ENCODE peak calls at places on chromosomes 7 and 10, in seven cellular contexts. One of them, this sample, is unnamed. For H3K4me1, the result is how much of the 10 kb centered on the place peaks cover.

GRCh38 chr7:151301471-151302462 is 39.8 kb upstream of the NUB1 start:
- DNase-seq in upper lobe of left lung: no peak
- DNase-seq in tibial nerve: no peak
- DNase-seq in vagina: peak
- DNase-seq in HepG2: no peak
- DNase-seq in transverse colon: no peak
- DNase-seq in spleen: no peak
- DNase-seq in this sample: peak

GRCh38 chr10:78419481-78420265 is 386.0 kb downstream of the RPS24 start:
- DNase-seq in upper lobe of left lung: peak
- DNase-seq in spleen: no peak
- DNase-seq in HepG2: no peak
- DNase-seq in vagina: no peak
- DNase-seq in tibial nerve: no peak
- DNase-seq in transverse colon: no peak
- DNase-seq in this sample: no peak

GRCh38 chr7:360454-361100 is 70.6 kb downstream of the FOXL3 start:
- DNase-seq in tibial nerve: no peak
- DNase-seq in transverse colon: no peak
- DNase-seq in upper lobe of left lung: no peak
- DNase-seq in HepG2: no peak
- DNase-seq in vagina: no peak
- DNase-seq in spleen: peak
- DNase-seq in this sample: no peak

GRCh38 chr7:46210467-46210866 is 289.4 kb upstream of the IGFBP3 start:
- DNase-seq in upper lobe of left lung: no peak
- DNase-seq in HepG2: no peak
- DNase-seq in spleen: no peak
- DNase-seq in tibial nerve: no peak
- DNase-seq in transverse colon: no peak
- DNase-seq in vagina: peak
- DNase-seq in this sample: no peak

GRCh38 chr10:104028823-104029527 is 56.7 kb downstream of the COL17A1 start:
- DNase-seq in upper lobe of left lung: no peak
- DNase-seq in transverse colon: no peak
- DNase-seq in vagina: no peak
- DNase-seq in HepG2: no peak
- DNase-seq in tibial nerve: no peak
- DNase-seq in spleen: no peak
- DNase-seq in this sample: no peak

GRCh38 chr7:129951076-129952011 is 1.4 kb downstream of the UBE2H start:
- DNase-seq in spleen: no peak
- DNase-seq in HepG2: no peak
- DNase-seq in tibial nerve: peak
- DNase-seq in transverse colon: peak
- DNase-seq in vagina: no peak
- DNase-seq in upper lobe of left lung: peak
- DNase-seq in this sample: peak

GRCh38 chr10:13731799-13732198 is 145.0 kb downstream of the PRPF18 start:
- DNase-seq in upper lobe of left lung: no peak
- DNase-seq in HepG2: no peak
- DNase-seq in vagina: no peak
- DNase-seq in spleen: no peak
- DNase-seq in tibial nerve: no peak
- DNase-seq in transverse colon: no peak
- DNase-seq in this sample: peak

GRCh38 chr7:125670926-125671572 is 741.4 kb upstream of the POT1 start:
- DNase-seq in upper lobe of left lung: no peak
- DNase-seq in spleen: no peak
- DNase-seq in vagina: no peak
- DNase-seq in transverse colon: no peak
- DNase-seq in tibial nerve: no peak
- DNase-seq in HepG2: peak
- DNase-seq in this sample: no peak

GRCh38 chr10:98916751-98917150 is 318.9 kb downstream of the HPSE2 start:
- DNase-seq in transverse colon: no peak
- DNase-seq in HepG2: no peak
- DNase-seq in spleen: no peak
- DNase-seq in upper lobe of left lung: no peak
- DNase-seq in tibial nerve: no peak
- DNase-seq in vagina: no peak
- DNase-seq in this sample: no peak

GRCh38 chr7:116509982-116510579 is 10.5 kb downstream of the CAV2 start:
- DNase-seq in HepG2: no peak
- DNase-seq in vagina: no peak
- DNase-seq in transverse colon: no peak
- DNase-seq in upper lobe of left lung: no peak
- DNase-seq in tibial nerve: no peak
- DNase-seq in spleen: no peak
- DNase-seq in this sample: no peak

GRCh38 chr7:116510795-116511194 is 11.3 kb downstream of the CAV2 start:
- DNase-seq in tibial nerve: no peak
- DNase-seq in spleen: no peak
- DNase-seq in HepG2: no peak
- DNase-seq in vagina: no peak
- DNase-seq in transverse colon: no peak
- DNase-seq in upper lobe of left lung: no peak
- DNase-seq in this sample: no peak

GRCh38 chr7:116512524-116513188 is 12.2 kb upstream of the CAV1 start:
- DNase-seq in HepG2: no peak
- DNase-seq in upper lobe of left lung: no peak
- DNase-seq in tibial nerve: no peak
- DNase-seq in spleen: no peak
- DNase-seq in transverse colon: no peak
- DNase-seq in vagina: no peak
- DNase-seq in this sample: no peak

GRCh38 chr7:116515584-116515983 is 9.3 kb upstream of the CAV1 start:
- DNase-seq in vagina: no peak
- DNase-seq in tibial nerve: no peak
- DNase-seq in spleen: no peak
- DNase-seq in upper lobe of left lung: no peak
- DNase-seq in HepG2: no peak
- DNase-seq in transverse colon: no peak
- DNase-seq in this sample: no peak

DNA sequence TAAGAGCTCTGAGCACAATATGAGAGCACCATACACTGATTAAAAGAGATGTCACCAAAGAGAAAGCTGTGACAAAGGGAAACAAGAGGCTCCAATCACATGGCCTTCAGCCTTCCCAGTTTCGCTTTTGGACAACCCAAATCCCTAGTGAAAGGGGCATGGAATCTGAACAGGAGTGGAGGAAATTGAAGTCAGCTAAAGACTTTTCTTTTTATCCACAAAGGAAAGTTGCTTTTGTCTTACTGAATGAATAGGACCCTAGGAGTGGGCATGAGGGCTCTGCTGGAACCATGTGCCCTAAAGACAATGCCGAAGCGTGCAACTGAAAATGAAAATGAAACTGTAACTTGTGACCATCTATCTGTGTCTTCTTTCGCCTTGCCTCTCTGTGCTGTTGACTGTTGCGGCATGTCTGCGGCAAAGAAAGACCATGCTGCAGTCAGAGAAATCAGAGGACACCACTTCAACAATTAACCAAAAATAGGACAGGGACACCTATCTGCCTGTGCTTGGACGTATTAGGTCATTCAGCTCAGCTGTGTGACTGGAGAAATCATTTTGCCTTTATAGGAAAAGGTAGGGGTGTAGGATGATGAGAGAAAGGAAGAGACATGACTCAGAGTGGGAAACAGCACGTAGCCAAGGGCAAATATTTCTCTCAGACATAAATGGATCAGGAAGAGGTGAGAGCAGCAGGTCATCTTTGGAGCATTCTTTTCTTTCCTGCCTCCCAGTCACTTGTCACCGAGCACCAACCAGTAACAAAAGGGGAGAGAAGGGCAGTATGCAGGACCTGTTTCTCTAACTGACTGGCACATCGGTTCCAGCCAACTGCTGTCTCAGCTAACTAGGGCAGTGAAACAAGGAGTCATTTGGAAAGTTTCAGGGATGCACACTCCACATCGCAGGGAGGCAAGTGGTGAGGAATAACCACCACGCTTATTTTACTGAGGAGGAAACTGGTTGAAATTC is 12.3 kb downstream of the CAV2 start:
- DNase-seq in HepG2: peak
- DNase-seq in spleen: no peak
- DNase-seq in vagina: no peak
- DNase-seq in upper lobe of left lung: no peak
- DNase-seq in tibial nerve: no peak
- DNase-seq in transverse colon: no peak
- DNase-seq in this sample: peak
- TF ChIP-seq POLR2A in HepG2: no peak
- TF ChIP-seq POLR2A in spleen: no peak
- TF ChIP-seq POLR2A in vagina: no peak
- TF ChIP-seq POLR2A in upper lobe of left lung: no peak
- TF ChIP-seq POLR2A in tibial nerve: no peak
- TF ChIP-seq POLR2A in transverse colon: no peak
- TF ChIP-seq POLR2A in this sample: no peak

GRCh38 chr7:47330026-47330425 is 251.9 kb downstream of the TNS3 start:
- DNase-seq in upper lobe of left lung: no peak
- DNase-seq in spleen: no peak
- DNase-seq in vagina: no peak
- DNase-seq in HepG2: no peak
- DNase-seq in transverse colon: no peak
- DNase-seq in tibial nerve: no peak
- DNase-seq in this sample: no peak
- H3K4me1 ChIP-seq in upper lobe of left lung: half or more
- H3K4me1 ChIP-seq in spleen: under half
- H3K4me1 ChIP-seq in vagina: half or more
- H3K4me1 ChIP-seq in HepG2: under half
- H3K4me1 ChIP-seq in transverse colon: under half
- H3K4me1 ChIP-seq in tibial nerve: half or more
- H3K4me1 ChIP-seq in this sample: under half

GRCh38 chr10:96700477-96701099 is 19.7 kb downstream of the PIK3AP1 start:
- DNase-seq in spleen: peak
- DNase-seq in HepG2: no peak
- DNase-seq in tibial nerve: no peak
- DNase-seq in upper lobe of left lung: peak
- DNase-seq in vagina: no peak
- DNase-seq in transverse colon: peak
- DNase-seq in this sample: no peak

GRCh38 chr10:96706331-96706853 is 13.9 kb downstream of the PIK3AP1 start:
- DNase-seq in vagina: no peak
- DNase-seq in spleen: no peak
- DNase-seq in transverse colon: no peak
- DNase-seq in upper lobe of left lung: no peak
- DNase-seq in HepG2: no peak
- DNase-seq in tibial nerve: no peak
- DNase-seq in this sample: no peak

GRCh38 chr10:96701265-96701664 is 19.0 kb downstream of the PIK3AP1 start:
- DNase-seq in HepG2: no peak
- DNase-seq in transverse colon: no peak
- DNase-seq in vagina: no peak
- DNase-seq in tibial nerve: no peak
- DNase-seq in spleen: no peak
- DNase-seq in upper lobe of left lung: no peak
- DNase-seq in this sample: no peak

GRCh38 chr10:96705134-96705533 is 15.2 kb downstream of the PIK3AP1 start:
- DNase-seq in HepG2: no peak
- DNase-seq in spleen: no peak
- DNase-seq in upper lobe of left lung: no peak
- DNase-seq in transverse colon: no peak
- DNase-seq in vagina: no peak
- DNase-seq in tibial nerve: no peak
- DNase-seq in this sample: no peak

GRCh38 chr10:96703358-96703757 is 17.0 kb downstream of the PIK3AP1 start:
- DNase-seq in tibial nerve: no peak
- DNase-seq in HepG2: no peak
- DNase-seq in transverse colon: no peak
- DNase-seq in spleen: no peak
- DNase-seq in upper lobe of left lung: no peak
- DNase-seq in vagina: no peak
- DNase-seq in this sample: no peak
- H3K27ac ChIP-seq in tibial nerve: no peak
- H3K27ac ChIP-seq in HepG2: no peak
- H3K27ac ChIP-seq in transverse colon: no peak
- H3K27ac ChIP-seq in spleen: no peak
- H3K27ac ChIP-seq in upper lobe of left lung: no peak
- H3K27ac ChIP-seq in vagina: no peak
- H3K27ac ChIP-seq in this sample: no peak

GRCh38 chr10:11243425-11244222 is 226.0 kb downstream of the CELF2 start:
- DNase-seq in transverse colon: no peak
- DNase-seq in tibial nerve: no peak
- DNase-seq in HepG2: no peak
- DNase-seq in vagina: no peak
- DNase-seq in upper lobe of left lung: no peak
- DNase-seq in spleen: no peak
- DNase-seq in this sample: no peak

GRCh38 chr10:11245095-11245479 is 227.4 kb downstream of the CELF2 start:
- DNase-seq in HepG2: no peak
- DNase-seq in transverse colon: no peak
- DNase-seq in vagina: no peak
- DNase-seq in tibial nerve: no peak
- DNase-seq in spleen: no peak
- DNase-seq in upper lobe of left lung: no peak
- DNase-seq in this sample: no peak

GRCh38 chr10:11245981-11246590 is 228.4 kb downstream of the CELF2 start:
- DNase-seq in tibial nerve: no peak
- DNase-seq in transverse colon: no peak
- DNase-seq in spleen: no peak
- DNase-seq in vagina: no peak
- DNase-seq in upper lobe of left lung: no peak
- DNase-seq in HepG2: no peak
- DNase-seq in this sample: no peak

GRCh38 chr10:11245510-11245909 is 227.8 kb downstream of the CELF2 start:
- DNase-seq in tibial nerve: no peak
- DNase-seq in vagina: no peak
- DNase-seq in HepG2: no peak
- DNase-seq in spleen: no peak
- DNase-seq in upper lobe of left lung: no peak
- DNase-seq in transverse colon: no peak
- DNase-seq in this sample: no peak

DNA sequence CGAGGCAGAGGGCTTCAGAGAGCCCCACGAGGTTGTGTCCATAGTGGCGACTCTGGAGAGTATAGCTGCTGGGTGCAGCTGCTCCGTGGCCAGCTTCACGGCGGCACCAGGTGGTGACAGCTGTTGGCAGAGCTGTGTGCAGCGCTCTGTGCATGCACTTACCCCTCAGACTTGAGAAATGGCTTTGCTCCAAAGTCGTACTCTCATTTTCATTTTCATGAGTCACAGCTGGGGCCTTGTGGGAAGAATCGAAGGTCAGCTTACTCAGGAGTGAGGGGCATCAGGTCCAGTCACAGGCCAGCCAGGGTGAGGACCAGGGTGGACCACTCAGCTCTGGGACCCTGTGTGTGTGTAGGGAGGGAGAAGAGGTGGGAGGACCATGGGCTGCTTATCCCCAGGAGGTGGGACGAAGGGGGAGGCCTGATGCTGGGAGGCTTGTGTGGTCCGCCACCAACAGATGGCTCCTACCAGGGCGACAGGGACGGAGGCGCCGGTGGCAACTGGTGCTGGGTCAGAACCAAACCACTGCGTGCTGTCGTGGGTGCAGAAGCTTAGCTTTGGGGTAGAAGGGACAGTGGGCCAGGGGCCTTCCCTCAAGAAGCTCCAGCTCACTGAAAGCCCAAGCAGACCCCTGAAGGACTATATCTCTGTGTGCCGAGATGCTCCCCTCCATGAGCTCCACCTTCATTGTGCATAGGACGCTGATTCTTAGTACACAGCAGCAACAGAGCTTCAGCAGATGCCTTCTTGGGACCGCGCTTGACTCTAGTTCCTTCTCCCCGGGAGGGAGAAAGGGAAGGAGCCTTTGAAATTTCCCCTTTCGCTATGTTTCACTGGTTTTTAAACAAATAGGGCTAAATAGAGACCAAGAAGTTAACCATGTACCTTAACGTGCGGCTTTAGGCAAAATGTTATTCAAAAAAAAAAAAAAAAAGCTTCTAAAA is 225.0 kb downstream of the CELF2 start:
- DNase-seq in upper lobe of left lung: no peak
- DNase-seq in tibial nerve: no peak
- DNase-seq in HepG2: no peak
- DNase-seq in transverse colon: peak
- DNase-seq in spleen: peak
- DNase-seq in vagina: no peak
- DNase-seq in this sample: no peak
- TF ChIP-seq POLR2A in upper lobe of left lung: no peak
- TF ChIP-seq POLR2A in tibial nerve: no peak
- TF ChIP-seq POLR2A in HepG2: no peak
- TF ChIP-seq POLR2A in transverse colon: no peak
- TF ChIP-seq POLR2A in spleen: no peak
- TF ChIP-seq POLR2A in vagina: no peak
- TF ChIP-seq POLR2A in this sample: no peak